ENCODE peak calls at places on chromosomes 11 and 22, in four cellular contexts. K is hippocampal formation; C is activated CD4-positive, CD25-positive, alpha-beta regulatory T cell; G is mucosa of descending colon. V is an unnamed sample.

GRCh38 chr11:37748641-37749040 is 1150.6 kb upstream of the RAG2 start:
- DNase-seq in G (no peak), C (no peak), K (no peak), V (no peak)

GRCh38 chr11:99505319-99505718 is 484.6 kb downstream of the CNTN5 start:
- DNase-seq in K (no peak), C (no peak), G (no peak), V (no peak)

GRCh38 chr11:124315052-124315451 is 1.3 kb upstream of the OR8D1 start:
- DNase-seq in K (no peak), C (no peak), G (no peak), V (no peak)

GRCh38 chr11:109308551-109308950 is 113.4 kb upstream of the C11orf87 start:
- DNase-seq in K (no peak), C (no peak), G (no peak), V (no peak)

GRCh38 chr11:128318856-128319474 is 268.4 kb downstream of the ETS1 start:
- DNase-seq in G (no peak), C (no peak), K (no peak), V (no peak)

GRCh38 chr11:33970984-33971466 is 79.1 kb upstream of the LMO2 start:
- DNase-seq in K (peak), G (no peak), C (no peak), V (no peak)

GRCh38 chr22:44407404-44408226 is 90.4 kb downstream of the RTL6 start:
- DNase-seq in K (no peak), G (peak), C (no peak), V (no peak)

GRCh38 chr22:46011627-46012181 is 34.7 kb upstream of the WNT7B start:
- DNase-seq in K (no peak), G (no peak), C (no peak), V (no peak)

GRCh38 chr11:87366766-87367405 is 329.2 kb downstream of the TMEM135 start:
- DNase-seq in C (no peak), G (no peak), K (no peak), V (no peak)

GRCh38 chr11:44562836-44563460 is 2.5 kb upstream of the CD82 start:
- DNase-seq in C (no peak), K (no peak), G (no peak), V (no peak)

GRCh38 chr11:102287963-102288744 is 29.1 kb upstream of the BIRC3 start:
- DNase-seq in K (peak), C (no peak), G (no peak), V (no peak)